ENCODE peak calls at places on chromosome 22, in seven cellular contexts. L is SJCRH30, J is SK-N-SH, N is brain microvascular endothelial cell, U is Peyer's patch, F is HAP-1, B is A549. T is an unnamed sample.

GRCh38 chr22:46684706-46685105 is 53.3 kb downstream of the CERK start:
- DNase-seq in B (no peak), F (no peak), U (peak; percentile 84), J (no peak), N (no peak), L (no peak), T (no peak)

GRCh38 chr22:35043251-35043931 is 22.6 kb upstream of the ISX start:
- DNase-seq in B (no peak), F (no peak), N (no peak), J (no peak), L (no peak), U (no peak), T (no peak)

GRCh38 chr22:46052331-46052771 is 75.4 kb upstream of the WNT7B start:
- DNase-seq in N (no peak), B (no peak), F (no peak), L (no peak), J (no peak), U (peak; percentile 45), T (no peak)

GRCh38 chr22:41021039-41021654 is 70.0 kb downstream of the RBX1 start:
- DNase-seq in U (peak; percentile 46), N (no peak), B (no peak), J (no peak), L (peak; percentile 28), F (peak; percentile 34), T (no peak)

GRCh38 chr22:50308597-50308935 is 1.1 kb upstream of the PLXNB2 start:
- DNase-seq in N (no peak), B (no peak), L (peak; percentile 91), U (peak; percentile 80), F (no peak), J (no peak), T (no peak)

GRCh38 chr22:35645646-35646045 is 2.6 kb upstream of the APOL6 start:
- DNase-seq in U (no peak), J (no peak), L (no peak), F (no peak), B (no peak), N (no peak), T (no peak)

GRCh38 chr22:49774499-49775151 is 53.0 kb downstream of the BRD1 start:
- DNase-seq in L (no peak), U (no peak), J (no peak), F (no peak), N (no peak), B (no peak), T (no peak)

GRCh38 chr22:43164636-43165035 is 13.3 kb downstream of the TSPO start:
- DNase-seq in F (peak; percentile 42), L (no peak), N (no peak), B (no peak), U (no peak), J (no peak), T (no peak)

GRCh38 chr22:17775781-17776470 is 1.7 kb upstream of the BID start:
- DNase-seq in F (no peak), U (no peak), N (no peak), J (no peak), B (no peak), L (no peak), T (no peak)

GRCh38 chr22:17772963-17773605 is 1.2 kb downstream of the BID start:
- DNase-seq in U (no peak), N (no peak), F (no peak), J (no peak), B (no peak), L (peak; percentile 56), T (peak; percentile 57)

GRCh38 chr22:17774206-17774927 is at the start of gene BID:
- DNase-seq in N (no peak), U (peak; percentile 84), F (peak; percentile 45), J (peak; percentile 84), L (peak; percentile 55), B (no peak), T (peak; percentile 35)

GRCh38 chr22:17773606-17774205 is 563 bp downstream of the BID start:
- DNase-seq in U (peak; percentile 77), B (peak; percentile 33), F (peak; percentile 84), J (peak; percentile 93), L (peak; percentile 69), N (no peak), T (peak; percentile 54)

DNA sequence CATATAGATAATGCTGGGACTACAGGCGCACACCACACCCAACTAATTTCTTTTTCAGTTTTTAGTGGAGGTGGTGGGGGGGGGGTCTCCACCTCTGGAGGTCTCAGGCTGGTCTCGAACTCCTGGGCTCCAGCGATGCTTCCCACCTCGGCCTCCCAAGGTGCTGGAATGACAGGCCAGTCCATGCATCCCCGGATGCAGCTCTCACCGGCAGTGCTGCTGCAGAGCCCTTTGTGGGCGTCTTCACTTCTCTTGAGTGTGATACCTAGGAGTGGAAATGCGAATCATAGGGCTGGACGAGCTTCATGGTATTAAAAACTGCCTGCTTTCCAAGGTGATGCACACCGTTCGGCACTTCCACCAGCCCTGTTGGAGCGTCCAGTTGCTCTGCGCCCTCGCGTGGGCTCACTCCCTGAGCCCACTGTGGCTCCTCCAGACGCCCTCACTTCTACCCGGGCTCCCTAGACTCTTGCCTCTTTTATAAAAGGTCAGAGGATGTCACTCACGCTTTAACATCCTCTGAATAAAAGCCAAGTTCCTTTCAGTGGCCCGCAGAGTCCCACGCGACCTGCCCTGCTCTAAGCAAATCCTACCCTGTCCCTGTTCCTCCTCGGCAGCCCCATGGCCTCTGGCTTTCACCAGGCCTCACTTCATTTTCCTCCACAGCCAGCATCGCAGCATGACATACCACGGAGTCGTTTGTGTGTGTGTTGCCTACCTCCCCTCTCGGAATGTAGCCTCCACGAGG is 833 bp upstream of the BID start:
- DNase-seq in B (no peak), N (no peak), L (no peak), U (no peak), J (no peak), F (no peak), T (no peak)
- H3K4me3 ChIP-seq in B (peak overlapping the region; percentile 98), N (no peak overlapping the region), L (peak overlapping the region; percentile 90), U (no peak overlapping the region), J (peak overlapping the region; percentile 81), F (peak overlapping the region; percentile 39), T (no peak overlapping the region)

GRCh38 chr22:27797793-27798525 is 3.6 kb downstream of the MN1 start:
- DNase-seq in U (no peak), L (peak; percentile 42), B (no peak), N (no peak), F (no peak), J (no peak), T (no peak)

GRCh38 chr22:27799334-27800249 is 2.0 kb downstream of the MN1 start:
- DNase-seq in F (no peak), J (peak; percentile 55), B (no peak), L (peak; percentile 48), U (no peak), N (no peak), T (peak; percentile 48)

GRCh38 chr22:27796829-27797792 is 4.4 kb downstream of the MN1 start:
- DNase-seq in U (no peak), J (no peak), B (no peak), N (no peak), L (peak; percentile 40), F (no peak), T (no peak)

GRCh38 chr22:27800250-27801131 is 1.1 kb downstream of the MN1 start:
- DNase-seq in U (no peak), L (peak; percentile 67), F (peak; percentile 62), N (no peak), J (peak; percentile 70), B (no peak), T (peak; percentile 56)

DNA sequence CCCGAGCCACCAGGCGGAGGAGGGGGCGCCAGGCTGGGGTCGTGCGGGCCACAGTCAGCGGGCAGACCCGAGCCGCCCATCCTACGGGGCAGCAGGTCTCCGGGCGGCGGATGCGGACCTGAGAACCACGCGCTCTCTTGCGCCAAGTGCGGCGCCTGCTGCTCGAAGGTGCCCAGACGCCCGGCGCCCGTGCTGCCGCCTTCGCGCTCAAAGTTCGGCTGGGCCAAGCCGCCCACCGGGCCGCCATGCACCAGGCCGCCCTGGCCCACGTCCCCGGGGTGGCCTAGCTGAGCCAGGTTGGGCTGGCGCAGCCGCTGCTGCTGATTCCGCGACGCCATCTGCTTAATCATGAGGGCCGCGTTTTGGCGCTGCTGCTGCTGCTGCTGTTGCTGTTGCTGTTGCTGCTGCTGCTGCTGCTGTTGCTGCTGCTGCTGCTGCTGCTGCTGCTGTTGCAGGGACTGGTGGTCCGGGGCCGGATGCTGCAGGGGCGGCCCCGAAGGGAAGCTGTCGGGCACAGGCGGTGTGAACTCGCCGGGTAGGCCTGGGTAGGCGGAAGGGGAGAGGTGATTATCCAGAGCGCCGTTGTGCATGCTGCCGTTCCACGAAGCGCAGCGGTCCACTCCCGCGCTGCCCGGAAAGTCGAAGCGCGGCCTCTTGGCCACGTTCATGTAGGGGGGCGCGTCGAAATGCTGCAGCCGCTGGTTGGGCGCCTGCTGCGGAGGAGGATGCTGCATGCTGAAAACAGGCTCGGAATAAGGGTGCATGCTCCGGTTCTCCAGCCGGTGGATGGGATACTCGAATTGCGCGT is 2.8 kb downstream of the MN1 start:
- DNase-seq in F (no peak), J (no peak), U (no peak), B (no peak), N (no peak), L (peak; percentile 37), T (no peak)
- H3K4me3 ChIP-seq in F (no peak overlapping the region), J (no peak overlapping the region), U (no peak overlapping the region), B (no peak overlapping the region), N (peak overlapping the region; percentile 26), L (peak overlapping the region; percentile 98), T (no peak overlapping the region)

GRCh38 chr22:37674248-37674647 is 1.2 kb upstream of the LGALS1 start:
- DNase-seq in B (no peak), U (no peak), L (no peak), F (no peak), J (no peak), N (no peak), T (no peak)

GRCh38 chr22:37675930-37676571 is 615 bp downstream of the LGALS1 start:
- DNase-seq in F (peak; percentile 41), N (no peak), J (peak; percentile 36), B (no peak), U (no peak), L (peak; percentile 77), T (peak; percentile 20)

GRCh38 chr22:37676691-37677627 is 1.5 kb downstream of the LGALS1 start:
- DNase-seq in F (peak; percentile 90), L (peak; percentile 90), N (peak; percentile 97), U (peak; percentile 97), B (no peak), J (peak; percentile 91), T (peak; percentile 94)

GRCh38 chr22:37672920-37673453 is 2.4 kb upstream of the LGALS1 start:
- DNase-seq in U (no peak), F (no peak), N (no peak), L (no peak), J (no peak), B (no peak), T (no peak)

DNA sequence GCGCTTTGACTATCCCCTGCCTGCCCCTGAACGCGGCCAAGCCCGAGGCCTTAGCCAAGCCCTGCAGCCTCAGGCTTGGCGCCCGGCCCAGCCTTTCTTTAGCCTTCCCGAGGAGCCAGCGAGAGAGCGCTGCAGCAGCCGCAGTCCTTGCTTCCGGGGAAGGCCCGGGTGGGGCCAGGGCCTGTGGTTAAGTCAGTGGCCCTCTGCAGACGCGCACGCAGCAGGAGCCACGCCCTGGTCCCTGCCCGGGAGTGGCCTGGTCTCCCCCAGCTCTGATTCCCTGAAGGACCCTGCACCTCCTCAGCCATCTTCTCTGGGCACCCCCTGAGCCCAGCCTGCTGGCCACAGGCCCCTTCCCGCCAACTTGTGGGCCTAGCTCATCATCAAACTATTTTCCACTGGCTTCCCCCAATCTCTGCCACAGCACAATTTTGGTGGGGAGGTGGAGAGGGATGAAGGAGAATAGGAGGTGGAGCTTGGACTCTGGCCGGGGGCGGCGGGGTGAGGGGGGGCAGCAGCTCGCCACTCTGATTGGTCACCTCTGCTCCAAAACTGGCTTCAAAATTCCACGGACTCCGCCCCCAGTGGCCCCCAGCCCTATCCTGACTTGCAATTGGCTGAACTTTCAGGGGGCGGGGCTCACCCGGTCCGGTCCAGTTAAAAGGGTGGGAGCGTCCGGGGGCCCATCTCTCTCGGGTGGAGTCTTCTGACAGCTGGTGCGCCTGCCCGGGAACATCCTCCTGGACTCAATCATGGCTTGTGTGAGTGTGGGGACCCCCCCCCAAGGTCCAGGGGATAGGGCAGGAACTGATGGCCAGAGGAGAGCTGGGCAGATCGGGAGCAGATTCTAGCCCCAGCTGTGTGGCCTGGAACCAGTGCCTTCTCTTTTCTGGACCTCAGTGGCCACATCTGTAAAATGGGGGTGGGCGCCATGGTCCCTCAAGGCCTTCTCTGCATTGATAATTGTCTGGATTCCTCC is at the start of gene LGALS1:
- DNase-seq in J (peak; percentile 84), B (peak; percentile 65), N (peak; percentile 97), U (peak; percentile 95), F (peak; percentile 94), L (peak; percentile 96), T (peak; percentile 92)
- H3K4me3 ChIP-seq in J (peak within 1 kb of the TSS; percentile 64), B (peak within 1 kb of the TSS; percentile 64), N (peak within 1 kb of the TSS; percentile 93), U (peak within 1 kb of the TSS; percentile 50), F (peak within 1 kb of the TSS; percentile 33), L (peak within 1 kb of the TSS; percentile 70), T (peak within 1 kb of the TSS; percentile 46)

GRCh38 chr22:20206709-20207215 is 55.9 kb upstream of the CCDC188 start:
- DNase-seq in N (peak; percentile 14), U (peak; percentile 78), F (no peak), J (no peak), B (no peak), L (no peak), T (peak; percentile 41)

GRCh38 chr22:20204821-20205220 is 54.0 kb upstream of the CCDC188 start:
- DNase-seq in L (no peak), U (no peak), J (no peak), N (no peak), F (no peak), B (no peak), T (no peak)

GRCh38 chr22:20205464-20205963 is 54.7 kb upstream of the CCDC188 start:
- DNase-seq in F (no peak), N (no peak), B (no peak), L (no peak), J (no peak), U (no peak), T (no peak)

GRCh38 chr22:20207277-20208025 is 56.6 kb upstream of the CCDC188 start:
- DNase-seq in N (no peak), B (no peak), F (no peak), L (no peak), U (no peak), J (no peak), T (no peak)

DNA sequence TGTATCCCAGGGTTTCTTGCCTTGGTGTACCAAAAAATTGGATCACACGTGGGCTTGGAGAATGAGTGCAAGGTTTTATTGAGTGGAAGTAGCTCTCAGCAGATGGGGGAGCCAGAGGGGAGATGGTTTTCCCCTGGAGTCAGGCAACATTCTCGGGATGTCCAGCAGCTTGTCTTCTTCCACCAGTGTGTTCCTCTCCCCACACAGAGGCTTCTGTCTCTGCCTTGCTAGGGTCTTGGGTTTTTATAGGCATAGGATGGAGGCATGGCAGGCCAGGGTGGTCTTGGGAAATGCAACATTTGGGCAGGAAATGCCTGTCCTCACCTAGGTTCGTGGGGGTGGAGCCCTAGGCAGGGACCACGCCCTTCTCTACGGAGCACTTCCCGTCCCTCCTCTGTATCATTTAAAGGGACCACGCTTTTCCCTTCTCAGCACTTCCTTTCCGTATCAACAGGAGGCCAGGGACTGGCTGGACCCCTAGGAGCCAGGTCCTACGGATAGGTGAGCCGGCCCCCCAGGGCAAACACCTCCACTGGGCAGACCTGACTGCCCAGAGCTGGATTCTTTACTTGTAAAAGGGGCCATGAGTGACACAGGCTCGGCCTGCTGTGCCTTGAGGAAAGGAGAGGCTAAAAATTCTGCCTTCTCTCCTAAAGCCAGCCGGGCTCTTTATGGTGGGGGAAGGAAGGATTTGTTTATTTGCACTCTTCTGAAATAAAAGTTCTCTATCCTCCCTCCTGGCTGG is 55.3 kb upstream of the CCDC188 start:
- DNase-seq in L (peak; percentile 66), J (no peak), U (peak; percentile 92), N (peak; percentile 38), F (peak; percentile 84), B (peak; percentile 59), T (peak; percentile 78)
- H3K4me3 ChIP-seq in L (peak overlapping the region; percentile 45), J (peak overlapping the region; percentile 31), U (peak overlapping the region; percentile 43), N (peak overlapping the region; percentile 62), F (peak overlapping the region; percentile 44), B (peak overlapping the region; percentile 64), T (peak overlapping the region; percentile 75)